ENCODE peak calls at places on chromosomes 7 and 10, in five cellular contexts. O, F, A, C and N are unnamed samples.

GRCh38 chr7:129169171-129169643 is 19.2 kb upstream of the SMO start:
- DNase-seq in O (no peak), C (no peak), F (no peak), A (no peak), N (no peak)

GRCh38 chr10:72334832-72335393 is 19.8 kb downstream of the DNAJB12 start:
- DNase-seq in O (peak; percentile 99), C (peak; percentile 95), F (peak; percentile 92), A (no peak), N (no peak)

GRCh38 chr10:60848680-60849079 is 70.4 kb downstream of the CDK1 start:
- DNase-seq in C (no peak), A (no peak), F (no peak), O (no peak), N (no peak)

GRCh38 chr7:81445462-81445861 is 324.4 kb downstream of the HGF start:
- DNase-seq in A (no peak), O (no peak), F (no peak), C (no peak), N (no peak)

GRCh38 chr7:82443801-82444219 is 233 bp upstream of the CACNA2D1 start:
- DNase-seq in O (peak; percentile 71), C (no peak), A (peak; percentile 5), F (peak; percentile 52), N (peak; percentile 29)

GRCh38 chr10:79310911-79311573 is 36.2 kb upstream of the PPIF start:
- DNase-seq in A (no peak), O (no peak), C (no peak), F (no peak), N (no peak)

GRCh38 chr10:118449521-118449920 is 107.4 kb upstream of the FAM204A start:
- DNase-seq in A (no peak), O (no peak), C (no peak), F (no peak), N (no peak)

GRCh38 chr7:138752568-138753518 is 45.0 kb upstream of the TMEM213 start:
- DNase-seq in O (no peak), A (peak; percentile 98), C (no peak), F (peak; percentile 52), N (no peak)

GRCh38 chr10:99395750-99396445 is 34.5 kb downstream of the GOT1 start:
- DNase-seq in A (peak; percentile 91), C (no peak), O (peak; percentile 52), F (peak; percentile 53), N (no peak)

GRCh38 chr7:141675431-141676210 is 26.3 kb downstream of the DENND11 start:
- DNase-seq in A (no peak), O (no peak), C (peak; percentile 84), F (no peak), N (no peak)

GRCh38 chr10:34145751-34146150 is 669.3 kb downstream of the PARD3 start:
- DNase-seq in F (no peak), C (no peak), A (peak; percentile 72), O (no peak), N (no peak)

GRCh38 chr10:49377256-49377655 is 18.6 kb downstream of the DRGX start:
- DNase-seq in F (no peak), C (no peak), O (no peak), A (no peak), N (no peak)